ENCODE peak calls at places on chromosomes 1 and 21, in ten cellular contexts. One of them, this sample, is unnamed.

GRCh38 chr1:184101116-184101515 is 49.6 kb downstream of the TSEN15 start:
- DNase-seq in psoas muscle: no peak
- DNase-seq in tibial nerve: no peak
- DNase-seq in pancreas: no peak
- DNase-seq in left ventricle myocardium inferior: no peak
- DNase-seq in BE2C: no peak
- DNase-seq in endothelial cell of umbilical vein: no peak
- DNase-seq in thoracic aorta: no peak
- DNase-seq in retinal pigment epithelial cell: no peak
- DNase-seq in AG04449: no peak
- DNase-seq in this sample: no peak

GRCh38 chr21:31710586-31710985 is 21.3 kb downstream of the SCAF4 start:
- DNase-seq in endothelial cell of umbilical vein: peak
- DNase-seq in AG04449: peak
- DNase-seq in psoas muscle: no peak
- DNase-seq in thoracic aorta: no peak
- DNase-seq in tibial nerve: no peak
- DNase-seq in retinal pigment epithelial cell: no peak
- DNase-seq in pancreas: no peak
- DNase-seq in left ventricle myocardium inferior: no peak
- DNase-seq in BE2C: no peak
- DNase-seq in this sample: no peak

GRCh38 chr1:180563013-180563827 is 4.5 kb downstream of the OVAAL start:
- DNase-seq in thoracic aorta: no peak
- DNase-seq in BE2C: no peak
- DNase-seq in AG04449: no peak
- DNase-seq in endothelial cell of umbilical vein: peak
- DNase-seq in retinal pigment epithelial cell: no peak
- DNase-seq in left ventricle myocardium inferior: no peak
- DNase-seq in tibial nerve: no peak
- DNase-seq in pancreas: no peak
- DNase-seq in psoas muscle: no peak
- DNase-seq in this sample: peak

GRCh38 chr1:156694563-156694962 is 10.8 kb downstream of the CRABP2 start:
- DNase-seq in AG04449: no peak
- DNase-seq in tibial nerve: no peak
- DNase-seq in thoracic aorta: no peak
- DNase-seq in BE2C: no peak
- DNase-seq in retinal pigment epithelial cell: no peak
- DNase-seq in endothelial cell of umbilical vein: no peak
- DNase-seq in psoas muscle: no peak
- DNase-seq in pancreas: peak
- DNase-seq in left ventricle myocardium inferior: no peak
- DNase-seq in this sample: no peak

GRCh38 chr1:208174736-208175507 is 69.3 kb downstream of the PLXNA2 start:
- DNase-seq in BE2C: no peak
- DNase-seq in thoracic aorta: no peak
- DNase-seq in psoas muscle: no peak
- DNase-seq in pancreas: no peak
- DNase-seq in AG04449: no peak
- DNase-seq in endothelial cell of umbilical vein: peak
- DNase-seq in tibial nerve: no peak
- DNase-seq in left ventricle myocardium inferior: no peak
- DNase-seq in retinal pigment epithelial cell: no peak
- DNase-seq in this sample: no peak

GRCh38 chr1:23384312-23385058 is 14.8 kb upstream of the ZNF436 start:
- DNase-seq in tibial nerve: no peak
- DNase-seq in AG04449: peak
- DNase-seq in left ventricle myocardium inferior: no peak
- DNase-seq in pancreas: no peak
- DNase-seq in psoas muscle: no peak
- DNase-seq in thoracic aorta: no peak
- DNase-seq in endothelial cell of umbilical vein: peak
- DNase-seq in retinal pigment epithelial cell: no peak
- DNase-seq in BE2C: no peak
- DNase-seq in this sample: no peak

GRCh38 chr1:240499012-240499411 is 112.9 kb downstream of the GREM2 start:
- DNase-seq in psoas muscle: no peak
- DNase-seq in retinal pigment epithelial cell: no peak
- DNase-seq in tibial nerve: no peak
- DNase-seq in AG04449: no peak
- DNase-seq in left ventricle myocardium inferior: no peak
- DNase-seq in thoracic aorta: no peak
- DNase-seq in pancreas: no peak
- DNase-seq in BE2C: no peak
- DNase-seq in endothelial cell of umbilical vein: no peak
- DNase-seq in this sample: peak

GRCh38 chr1:117237701-117238413 is 27.1 kb upstream of the VTCN1 start:
- DNase-seq in left ventricle myocardium inferior: no peak
- DNase-seq in psoas muscle: no peak
- DNase-seq in tibial nerve: no peak
- DNase-seq in BE2C: no peak
- DNase-seq in endothelial cell of umbilical vein: no peak
- DNase-seq in retinal pigment epithelial cell: peak
- DNase-seq in AG04449: no peak
- DNase-seq in thoracic aorta: no peak
- DNase-seq in pancreas: no peak
- DNase-seq in this sample: peak

GRCh38 chr1:171990371-171990770 is 149.1 kb downstream of the DNM3 start:
- DNase-seq in psoas muscle: no peak
- DNase-seq in pancreas: no peak
- DNase-seq in thoracic aorta: no peak
- DNase-seq in BE2C: no peak
- DNase-seq in endothelial cell of umbilical vein: no peak
- DNase-seq in tibial nerve: no peak
- DNase-seq in left ventricle myocardium inferior: no peak
- DNase-seq in AG04449: no peak
- DNase-seq in retinal pigment epithelial cell: peak
- DNase-seq in this sample: no peak

GRCh38 chr1:49060766-49061165 is 284.1 kb upstream of the BEND5 start:
- DNase-seq in BE2C: no peak
- DNase-seq in AG04449: peak
- DNase-seq in retinal pigment epithelial cell: no peak
- DNase-seq in endothelial cell of umbilical vein: no peak
- DNase-seq in left ventricle myocardium inferior: no peak
- DNase-seq in tibial nerve: no peak
- DNase-seq in thoracic aorta: no peak
- DNase-seq in pancreas: no peak
- DNase-seq in psoas muscle: no peak
- DNase-seq in this sample: no peak

GRCh38 chr21:18245493-18245967 is 897 bp downstream of the CHODL start:
- DNase-seq in thoracic aorta: no peak
- DNase-seq in psoas muscle: no peak
- DNase-seq in AG04449: no peak
- DNase-seq in BE2C: peak
- DNase-seq in tibial nerve: no peak
- DNase-seq in retinal pigment epithelial cell: no peak
- DNase-seq in left ventricle myocardium inferior: no peak
- DNase-seq in endothelial cell of umbilical vein: no peak
- DNase-seq in pancreas: peak
- DNase-seq in this sample: no peak

GRCh38 chr1:66648896-66649597 is 103.2 kb upstream of the DYNLT5 start:
- DNase-seq in retinal pigment epithelial cell: no peak
- DNase-seq in tibial nerve: no peak
- DNase-seq in thoracic aorta: no peak
- DNase-seq in endothelial cell of umbilical vein: no peak
- DNase-seq in psoas muscle: no peak
- DNase-seq in AG04449: no peak
- DNase-seq in pancreas: peak
- DNase-seq in left ventricle myocardium inferior: no peak
- DNase-seq in BE2C: no peak
- DNase-seq in this sample: peak

GRCh38 chr1:68495968-68496679 is 758 bp downstream of the DEPDC1 start:
- DNase-seq in tibial nerve: no peak
- DNase-seq in pancreas: no peak
- DNase-seq in retinal pigment epithelial cell: no peak
- DNase-seq in BE2C: no peak
- DNase-seq in endothelial cell of umbilical vein: peak
- DNase-seq in thoracic aorta: no peak
- DNase-seq in left ventricle myocardium inferior: no peak
- DNase-seq in psoas muscle: no peak
- DNase-seq in AG04449: no peak
- DNase-seq in this sample: peak

GRCh38 chr1:164731161-164731747 is 172.3 kb downstream of the PBX1 start:
- DNase-seq in thoracic aorta: no peak
- DNase-seq in psoas muscle: no peak
- DNase-seq in endothelial cell of umbilical vein: no peak
- DNase-seq in left ventricle myocardium inferior: no peak
- DNase-seq in pancreas: no peak
- DNase-seq in BE2C: no peak
- DNase-seq in retinal pigment epithelial cell: no peak
- DNase-seq in AG04449: no peak
- DNase-seq in tibial nerve: no peak
- DNase-seq in this sample: no peak

GRCh38 chr1:110205591-110206155 is 4.4 kb upstream of the KCNC4 start:
- DNase-seq in AG04449: no peak
- DNase-seq in retinal pigment epithelial cell: no peak
- DNase-seq in tibial nerve: no peak
- DNase-seq in thoracic aorta: no peak
- DNase-seq in endothelial cell of umbilical vein: no peak
- DNase-seq in BE2C: no peak
- DNase-seq in left ventricle myocardium inferior: no peak
- DNase-seq in psoas muscle: no peak
- DNase-seq in pancreas: peak
- DNase-seq in this sample: no peak

GRCh38 chr1:184888505-184888904 is 85.8 kb downstream of the NIBAN1 start:
- DNase-seq in AG04449: peak
- DNase-seq in psoas muscle: no peak
- DNase-seq in BE2C: no peak
- DNase-seq in pancreas: no peak
- DNase-seq in tibial nerve: no peak
- DNase-seq in endothelial cell of umbilical vein: peak
- DNase-seq in thoracic aorta: no peak
- DNase-seq in retinal pigment epithelial cell: no peak
- DNase-seq in left ventricle myocardium inferior: no peak
- DNase-seq in this sample: no peak

GRCh38 chr1:35287807-35288640 is 19.5 kb downstream of the ZMYM4 start:
- DNase-seq in tibial nerve: no peak
- DNase-seq in retinal pigment epithelial cell: peak
- DNase-seq in pancreas: no peak
- DNase-seq in psoas muscle: no peak
- DNase-seq in endothelial cell of umbilical vein: peak
- DNase-seq in left ventricle myocardium inferior: no peak
- DNase-seq in AG04449: peak
- DNase-seq in BE2C: no peak
- DNase-seq in thoracic aorta: no peak
- DNase-seq in this sample: no peak

GRCh38 chr1:203511513-203511912 is 17.6 kb downstream of the OPTC start:
- DNase-seq in retinal pigment epithelial cell: no peak
- DNase-seq in pancreas: no peak
- DNase-seq in left ventricle myocardium inferior: no peak
- DNase-seq in tibial nerve: no peak
- DNase-seq in BE2C: no peak
- DNase-seq in thoracic aorta: no peak
- DNase-seq in AG04449: no peak
- DNase-seq in psoas muscle: no peak
- DNase-seq in endothelial cell of umbilical vein: peak
- DNase-seq in this sample: no peak
- TF ChIP-seq CTCF in retinal pigment epithelial cell: no peak
- TF ChIP-seq CTCF in pancreas: no peak
- TF ChIP-seq CTCF in left ventricle myocardium inferior: no peak
- TF ChIP-seq CTCF in tibial nerve: no peak
- TF ChIP-seq CTCF in BE2C: no peak
- TF ChIP-seq CTCF in thoracic aorta: no peak
- TF ChIP-seq CTCF in AG04449: no peak
- TF ChIP-seq CTCF in psoas muscle: no peak
- TF ChIP-seq CTCF in endothelial cell of umbilical vein: no peak
- TF ChIP-seq CTCF in this sample: no peak

GRCh38 chr1:14320518-14320917 is 278.0 kb upstream of the KAZN start:
- DNase-seq in tibial nerve: no peak
- DNase-seq in pancreas: no peak
- DNase-seq in BE2C: no peak
- DNase-seq in retinal pigment epithelial cell: no peak
- DNase-seq in AG04449: no peak
- DNase-seq in endothelial cell of umbilical vein: no peak
- DNase-seq in psoas muscle: no peak
- DNase-seq in left ventricle myocardium inferior: no peak
- DNase-seq in thoracic aorta: no peak
- DNase-seq in this sample: no peak
- H3K4me3 ChIP-seq in tibial nerve: no peak
- H3K4me3 ChIP-seq in pancreas: no peak
- H3K4me3 ChIP-seq in BE2C: no peak
- H3K4me3 ChIP-seq in retinal pigment epithelial cell: no peak
- H3K4me3 ChIP-seq in AG04449: no peak
- H3K4me3 ChIP-seq in endothelial cell of umbilical vein: no peak
- H3K4me3 ChIP-seq in psoas muscle: no peak
- H3K4me3 ChIP-seq in left ventricle myocardium inferior: no peak
- H3K4me3 ChIP-seq in thoracic aorta: no peak
- H3K4me3 ChIP-seq in this sample: no peak

GRCh38 chr1:36612881-36613280 is 130.2 kb upstream of the CSF3R start:
- DNase-seq in thoracic aorta: no peak
- DNase-seq in BE2C: peak
- DNase-seq in tibial nerve: no peak
- DNase-seq in retinal pigment epithelial cell: no peak
- DNase-seq in psoas muscle: no peak
- DNase-seq in endothelial cell of umbilical vein: no peak
- DNase-seq in AG04449: no peak
- DNase-seq in pancreas: no peak
- DNase-seq in left ventricle myocardium inferior: no peak
- DNase-seq in this sample: no peak
- TF ChIP-seq CTCF in thoracic aorta: no peak
- TF ChIP-seq CTCF in BE2C: peak
- TF ChIP-seq CTCF in tibial nerve: no peak
- TF ChIP-seq CTCF in retinal pigment epithelial cell: no peak
- TF ChIP-seq CTCF in psoas muscle: no peak
- TF ChIP-seq CTCF in endothelial cell of umbilical vein: no peak
- TF ChIP-seq CTCF in AG04449: no peak
- TF ChIP-seq CTCF in pancreas: no peak
- TF ChIP-seq CTCF in left ventricle myocardium inferior: peak
- TF ChIP-seq CTCF in this sample: peak

GRCh38 chr1:219188331-219188803 is 14.7 kb downstream of the LYPLAL1 start:
- DNase-seq in AG04449: no peak
- DNase-seq in left ventricle myocardium inferior: no peak
- DNase-seq in endothelial cell of umbilical vein: peak
- DNase-seq in tibial nerve: no peak
- DNase-seq in pancreas: no peak
- DNase-seq in psoas muscle: no peak
- DNase-seq in thoracic aorta: no peak
- DNase-seq in BE2C: no peak
- DNase-seq in retinal pigment epithelial cell: no peak
- DNase-seq in this sample: peak

GRCh38 chr1:219190605-219191004 is 16.9 kb downstream of the LYPLAL1 start:
- DNase-seq in pancreas: no peak
- DNase-seq in BE2C: no peak
- DNase-seq in thoracic aorta: no peak
- DNase-seq in AG04449: no peak
- DNase-seq in psoas muscle: no peak
- DNase-seq in tibial nerve: no peak
- DNase-seq in retinal pigment epithelial cell: no peak
- DNase-seq in endothelial cell of umbilical vein: no peak
- DNase-seq in left ventricle myocardium inferior: no peak
- DNase-seq in this sample: no peak

GRCh38 chr1:219189021-219189824 is 15.5 kb downstream of the LYPLAL1 start:
- DNase-seq in pancreas: no peak
- DNase-seq in AG04449: no peak
- DNase-seq in BE2C: no peak
- DNase-seq in retinal pigment epithelial cell: no peak
- DNase-seq in endothelial cell of umbilical vein: peak
- DNase-seq in psoas muscle: no peak
- DNase-seq in left ventricle myocardium inferior: no peak
- DNase-seq in tibial nerve: no peak
- DNase-seq in thoracic aorta: no peak
- DNase-seq in this sample: no peak

GRCh38 chr1:219185486-219186117 is 11.9 kb downstream of the LYPLAL1 start:
- DNase-seq in retinal pigment epithelial cell: no peak
- DNase-seq in psoas muscle: no peak
- DNase-seq in AG04449: no peak
- DNase-seq in pancreas: no peak
- DNase-seq in BE2C: no peak
- DNase-seq in thoracic aorta: no peak
- DNase-seq in endothelial cell of umbilical vein: no peak
- DNase-seq in tibial nerve: no peak
- DNase-seq in left ventricle myocardium inferior: no peak
- DNase-seq in this sample: no peak

GRCh38 chr1:219189942-219190341 is 16.3 kb downstream of the LYPLAL1 start:
- DNase-seq in pancreas: no peak
- DNase-seq in BE2C: no peak
- DNase-seq in thoracic aorta: no peak
- DNase-seq in endothelial cell of umbilical vein: no peak
- DNase-seq in psoas muscle: no peak
- DNase-seq in retinal pigment epithelial cell: no peak
- DNase-seq in tibial nerve: no peak
- DNase-seq in left ventricle myocardium inferior: no peak
- DNase-seq in AG04449: no peak
- DNase-seq in this sample: no peak
- H3K4me3 ChIP-seq in pancreas: no peak
- H3K4me3 ChIP-seq in BE2C: no peak
- H3K4me3 ChIP-seq in thoracic aorta: no peak
- H3K4me3 ChIP-seq in endothelial cell of umbilical vein: no peak
- H3K4me3 ChIP-seq in psoas muscle: no peak
- H3K4me3 ChIP-seq in retinal pigment epithelial cell: no peak
- H3K4me3 ChIP-seq in tibial nerve: no peak
- H3K4me3 ChIP-seq in left ventricle myocardium inferior: no peak
- H3K4me3 ChIP-seq in AG04449: no peak
- H3K4me3 ChIP-seq in this sample: no peak

This sample was measured in NB4.